ENCODE peak calls at places on chromosomes 11 and 22, in five cellular contexts. O is prostate gland, S is Peyer's patch, H is heart left ventricle, X is A549. Z is an unnamed sample.

GRCh38 chr22:48896766-48897637 is 930.7 kb downstream of the BRD1 start:
- DNase-seq in O (no peak), S (no peak), H (no peak), X (no peak), Z (peak)

GRCh38 chr11:72098741-72099140 is 4.4 kb downstream of the LAMTOR1 start:
- DNase-seq in O (no peak), S (no peak), H (no peak), X (no peak), Z (no peak)

GRCh38 chr11:721913-722811 is 16.1 kb downstream of the EPS8L2 start:
- DNase-seq in O (no peak), S (peak), H (no peak), X (no peak), Z (peak)

GRCh38 chr22:21775061-21775460 is 39.5 kb upstream of the YPEL1 start:
- DNase-seq in O (no peak), S (peak), H (no peak), X (no peak), Z (no peak)

GRCh38 chr22:22380098-22381030 is 128.2 kb downstream of the ZNF280B start:
- DNase-seq in O (no peak), S (peak), H (no peak), X (no peak), Z (no peak)

GRCh38 chr22:24962094-24962493 is 9.6 kb downstream of the KIAA1671 start:
- DNase-seq in O (no peak), S (no peak), H (no peak), X (no peak), Z (no peak)

GRCh38 chr11:61041755-61042518 is 60.4 kb upstream of the CD5 start:
- DNase-seq in O (no peak), S (peak), H (peak), X (peak), Z (no peak)

GRCh38 chr11:61171907-61172306 is 10.7 kb upstream of the VPS37C start:
- DNase-seq in O (no peak), S (no peak), H (no peak), X (no peak), Z (no peak)

GRCh38 chr11:1834791-1835670 is at the start of gene SYT8:
- DNase-seq in O (no peak), S (no peak), H (no peak), X (no peak), Z (no peak)

GRCh38 chr22:41619979-41620645 is 731 bp downstream of the DESI1 start:
- DNase-seq in O (peak), S (peak), H (peak), X (no peak), Z (peak)

GRCh38 chr22:42596376-42596775 is 18.3 kb downstream of the POLDIP3 start:
- DNase-seq in O (no peak), S (no peak), H (peak), X (no peak), Z (no peak)

DNA sequence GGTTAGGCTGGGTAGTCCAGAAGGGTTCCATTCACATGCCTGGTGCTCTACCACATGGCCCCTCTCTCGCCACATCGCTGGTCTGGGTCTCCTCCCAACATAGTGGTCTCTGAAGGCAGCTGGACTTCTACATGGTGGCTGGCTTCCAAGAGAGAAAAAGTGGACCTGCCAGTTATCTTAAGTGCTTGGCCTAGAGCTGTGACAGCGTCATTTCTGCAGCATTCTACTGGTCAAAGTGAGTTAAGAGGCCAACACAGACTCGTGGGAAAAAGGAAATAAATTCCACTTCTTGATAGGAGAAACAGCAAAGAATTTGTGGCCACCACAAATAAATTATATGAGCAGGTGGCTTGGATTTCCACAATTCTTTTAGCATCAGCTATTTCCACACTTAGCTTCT is 21.0 kb upstream of the BARX2 start:
- DNase-seq in O (no peak), S (no peak), H (no peak), X (no peak), Z (no peak)
- TF ChIP-seq POLR2A in O (no peak), S (no peak), H (no peak), X (no peak), Z (no peak)

DNA sequence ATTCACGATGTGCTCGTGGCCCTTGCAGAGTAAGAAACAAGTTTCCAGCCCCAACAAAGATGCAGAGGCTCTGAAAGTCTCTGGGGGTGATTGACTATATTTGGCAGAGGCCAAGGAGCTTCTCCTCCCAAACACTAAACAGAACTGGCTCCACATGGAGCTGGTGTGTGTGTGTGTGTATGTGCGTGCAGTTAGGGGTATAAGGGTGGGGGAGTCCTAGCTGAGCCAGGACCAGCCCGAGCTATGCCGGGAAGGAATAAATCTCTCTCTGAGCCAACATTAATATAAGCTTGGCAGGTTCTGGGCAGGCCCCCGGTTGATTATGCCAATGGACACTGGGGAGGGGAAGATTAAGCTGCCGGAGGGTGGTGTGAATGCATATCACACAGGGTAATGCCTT is 324.1 kb downstream of the MIAT start:
- DNase-seq in O (no peak), S (no peak), H (no peak), X (no peak), Z (no peak)
- H3K27ac ChIP-seq in O (no peak), S (no peak), H (no peak), X (no peak), Z (no peak)

GRCh38 chr22:38212442-38212841 is 10.6 kb downstream of the MAFF start:
- DNase-seq in O (no peak), S (no peak), H (no peak), X (no peak), Z (no peak)

GRCh38 chr22:38211556-38211955 is 9.8 kb downstream of the MAFF start:
- DNase-seq in O (no peak), S (no peak), H (no peak), X (no peak), Z (no peak)

GRCh38 chr22:38213319-38214247 is 11.8 kb downstream of the MAFF start:
- DNase-seq in O (no peak), S (no peak), H (no peak), X (no peak), Z (peak)

GRCh38 chr22:38215156-38216038 is 13.6 kb downstream of the MAFF start:
- DNase-seq in O (no peak), S (no peak), H (no peak), X (no peak), Z (no peak)

DNA sequence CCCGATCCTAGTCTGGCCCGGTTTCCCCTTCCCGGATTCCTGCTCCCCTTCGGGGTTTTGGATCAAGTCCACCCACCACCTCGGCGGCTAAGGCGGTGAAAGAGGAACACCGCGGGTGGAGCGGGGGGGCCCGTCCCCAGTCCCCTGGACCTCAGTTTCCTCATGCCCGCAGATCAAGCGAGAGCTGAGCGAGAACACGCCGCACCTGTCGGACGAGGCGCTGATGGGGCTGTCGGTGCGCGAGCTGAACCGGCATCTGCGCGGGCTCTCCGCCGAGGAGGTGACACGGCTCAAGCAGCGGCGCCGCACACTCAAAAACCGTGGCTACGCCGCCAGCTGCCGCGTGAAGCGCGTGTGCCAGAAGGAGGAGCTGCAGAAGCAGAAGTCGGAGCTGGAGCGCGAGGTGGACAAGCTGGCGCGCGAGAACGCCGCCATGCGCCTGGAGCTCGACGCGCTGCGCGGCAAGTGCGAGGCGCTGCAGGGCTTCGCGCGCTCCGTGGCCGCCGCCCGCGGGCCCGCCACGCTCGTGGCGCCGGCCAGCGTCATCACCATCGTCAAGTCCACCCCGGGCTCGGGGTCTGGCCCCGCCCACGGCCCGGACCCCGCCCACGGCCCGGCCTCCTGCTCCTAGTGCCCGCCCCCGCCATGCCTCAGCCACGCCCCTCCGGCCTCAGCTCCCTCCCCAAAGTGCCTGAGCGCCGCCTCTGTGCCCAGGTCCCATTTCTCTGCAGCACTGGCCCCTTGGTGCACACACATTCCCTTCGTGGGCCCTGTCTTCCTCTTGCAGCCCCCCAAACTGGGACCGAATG is 12.7 kb downstream of the MAFF start:
- DNase-seq in O (peak), S (peak), H (no peak), X (no peak), Z (peak)
- TF ChIP-seq POLR2A in O (peak), S (no peak), H (no peak), X (no peak), Z (peak)

GRCh38 chr22:45358127-45358526 is 48.4 kb downstream of the FAM118A start:
- DNase-seq in O (no peak), S (no peak), H (no peak), X (no peak), Z (no peak)
- H3K27ac ChIP-seq in O (no peak), S (no peak), H (no peak), X (no peak), Z (no peak)

GRCh38 chr22:37519268-37520195 is at the start of gene CARD10:
- DNase-seq in O (no peak), S (no peak), H (peak), X (no peak), Z (no peak)
- TF ChIP-seq POLR2A in O (peak), S (peak), H (no peak), X (no peak), Z (peak)

GRCh38 chr11:45334410-45334809 is 48.3 kb upstream of the SYT13 start:
- DNase-seq in O (no peak), S (no peak), H (no peak), X (no peak), Z (no peak)

GRCh38 chr11:45331839-45332485 is 45.8 kb upstream of the SYT13 start:
- DNase-seq in O (no peak), S (no peak), H (no peak), X (no peak), Z (no peak)

GRCh38 chr11:45333506-45333971 is 47.4 kb upstream of the SYT13 start:
- DNase-seq in O (no peak), S (no peak), H (peak), X (peak), Z (no peak)

GRCh38 chr11:45332486-45332934 is 46.4 kb upstream of the SYT13 start:
- DNase-seq in O (no peak), S (no peak), H (no peak), X (peak), Z (no peak)

GRCh38 chr11:45333023-45333422 is 46.9 kb upstream of the SYT13 start:
- DNase-seq in O (no peak), S (no peak), H (no peak), X (no peak), Z (no peak)
- H3K27ac ChIP-seq in O (no peak), S (peak), H (peak), X (no peak), Z (peak)

GRCh38 chr11:114171257-114172054 is 111.9 kb downstream of the ZBTB16 start:
- DNase-seq in O (no peak), S (no peak), H (peak), X (no peak), Z (peak)
- TF ChIP-seq POLR2A in O (no peak), S (peak), H (no peak), X (no peak), Z (peak)

DNA sequence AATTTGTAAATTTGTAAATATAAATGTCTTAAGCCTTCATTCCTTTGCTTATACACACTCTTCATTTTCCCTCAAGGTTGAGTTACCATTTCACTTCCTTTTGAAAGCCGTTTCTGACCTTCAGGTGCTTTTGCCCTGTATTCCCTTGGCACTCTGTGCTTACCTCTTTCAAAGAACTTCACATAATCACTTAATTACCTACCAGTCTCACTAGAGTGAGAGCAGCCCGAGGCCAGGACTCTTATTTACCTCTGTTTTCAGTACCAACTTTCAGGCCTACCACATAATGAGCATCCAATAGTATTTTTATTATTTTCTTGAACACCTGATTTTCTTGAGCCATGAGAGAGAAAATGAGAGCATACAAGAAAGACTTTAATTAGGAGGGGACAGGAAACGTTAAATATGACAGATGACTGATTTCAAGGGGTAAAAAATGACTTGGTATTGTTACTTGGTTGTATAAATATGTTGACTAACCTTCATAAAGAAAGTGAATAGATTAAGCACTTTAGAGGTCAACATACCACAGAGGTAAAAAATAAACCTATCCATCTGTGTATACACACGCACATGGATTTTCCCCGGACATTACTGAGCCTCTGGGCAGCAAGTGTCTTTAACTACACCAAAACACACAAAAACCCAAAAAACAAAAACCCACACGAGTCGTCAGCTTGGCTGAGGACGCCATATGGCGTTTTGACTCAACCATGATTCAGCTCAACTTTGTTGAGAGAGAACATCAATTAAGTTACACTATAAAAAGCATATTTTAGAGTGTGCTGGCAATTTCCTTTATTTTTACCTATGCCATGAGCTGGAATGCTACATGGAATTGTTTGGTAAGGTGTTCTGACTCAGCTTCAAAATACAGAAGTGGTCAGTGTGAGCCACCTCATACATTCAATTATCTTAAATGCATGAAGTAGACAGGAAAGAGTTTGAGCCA is 7.6 kb downstream of the ATXN10 start:
- DNase-seq in O (no peak), S (no peak), H (no peak), X (no peak), Z (no peak)
- H3K27ac ChIP-seq in O (no peak), S (no peak), H (no peak), X (peak), Z (no peak)

GRCh38 chr22:36304429-36304828 is 51.5 kb downstream of the APOL1 start:
- DNase-seq in O (no peak), S (no peak), H (no peak), X (no peak), Z (no peak)
- TF ChIP-seq POLR2A in O (no peak), S (no peak), H (no peak), X (no peak), Z (no peak)